ENCODE peak calls at places on chromosomes 4 and X, in six cellular contexts. D is fibroblast of the aortic adventitia, Q is mesothelial cell of epicardium, B is HFF-Myc, E is lower lobe of right lung, L is astrocyte of the cerebellum. T is an unnamed sample.
A peak's percentile ranks its signal among the peaks of the same experiment; 100 is the strongest.

GRCh38 chr4:41509411-41510008 is 28.4 kb upstream of the LIMCH1 start:
- DNase-seq in D (no peak), Q (no peak), B (no peak), E (no peak), L (no peak), T (no peak)

GRCh38 chr4:171880136-171880535 is 66.9 kb downstream of the GALNTL6 start:
- DNase-seq in D (no peak), Q (no peak), B (peak; percentile 6), E (no peak), L (peak; percentile 76), T (no peak)

GRCh38 chr4:11605597-11605996 is 176.9 kb upstream of the HS3ST1 start:
- DNase-seq in D (peak; percentile 51), Q (no peak), B (no peak), E (no peak), L (no peak), T (no peak)

GRCh38 chr4:114734581-114734980 is 136.0 kb downstream of the UGT8 start:
- DNase-seq in D (no peak), Q (no peak), B (no peak), E (no peak), L (no peak), T (no peak)

GRCh38 chr4:147723316-147723715 is 8.6 kb upstream of the ARHGAP10 start:
- DNase-seq in D (peak; percentile 89), Q (no peak), B (no peak), E (peak; percentile 52), L (no peak), T (no peak)

GRCh38 chr4:84063618-84064017 is 435.5 kb downstream of the NKX6-1 start:
- DNase-seq in D (no peak), Q (no peak), B (no peak), E (no peak), L (no peak), T (no peak)

GRCh38 chr4:110867981-110868380 is 245.1 kb upstream of the PITX2 start:
- DNase-seq in D (peak; percentile 20), Q (no peak), B (no peak), E (no peak), L (no peak), T (no peak)

GRCh38 chrX:72495041-72495440 is 77.6 kb downstream of the HDAC8 start:
- DNase-seq in D (peak; percentile 51), Q (no peak), B (no peak), E (no peak), L (no peak), T (no peak)

GRCh38 chr4:96315815-96316214 is 475.9 kb downstream of the PDHA2 start:
- DNase-seq in D (no peak), Q (no peak), B (no peak), E (no peak), L (no peak), T (no peak)

GRCh38 chr4:86247906-86248305 is 111.9 kb downstream of the MAPK10 start:
- DNase-seq in D (no peak), Q (no peak), B (no peak), E (no peak), L (no peak), T (no peak)

GRCh38 chrX:111095974-111096870 is at the start of gene PAK3:
- DNase-seq in D (peak; percentile 64), Q (peak; percentile 62), B (peak; percentile 3), E (peak; percentile 37), L (peak; percentile 62), T (no peak)

DNA sequence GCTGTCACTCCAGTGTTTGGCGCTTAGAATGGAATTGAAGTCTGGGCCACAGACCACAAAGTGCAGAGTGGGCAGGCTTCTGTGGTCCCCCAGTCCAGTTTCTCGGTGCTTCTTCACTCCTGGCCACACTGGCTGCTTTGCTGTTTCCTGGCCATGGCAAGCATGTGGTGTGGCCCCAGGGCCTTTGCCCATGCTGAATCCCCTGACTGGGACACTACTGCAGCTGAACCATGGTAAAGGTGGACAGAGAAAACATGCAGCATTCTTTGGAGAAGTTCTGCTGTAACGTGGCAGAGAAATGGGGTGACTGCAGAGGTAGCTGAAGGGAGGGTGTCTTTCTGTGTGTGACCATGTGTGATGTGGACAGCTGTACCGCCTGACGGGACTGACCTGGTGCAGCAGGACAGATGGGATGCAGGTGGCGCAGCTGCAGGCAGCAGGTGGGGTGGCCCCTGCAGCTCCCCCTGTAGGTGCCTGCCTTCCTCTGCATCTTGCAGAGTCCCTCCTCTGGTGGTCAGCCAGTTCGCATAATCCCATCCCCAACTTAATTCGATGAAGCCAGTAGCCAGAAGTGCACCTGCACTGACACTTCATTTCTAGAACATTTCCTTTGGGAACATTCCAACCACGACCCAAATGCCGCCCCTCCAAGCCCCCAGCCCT is 13.2 kb upstream of the S100P start:
- DNase-seq in D (no peak), Q (no peak), B (no peak), E (no peak), L (no peak), T (no peak)
- TF ChIP-seq CTCF in D (no peak), Q (no peak), B (peak; percentile 40), E (no peak), L (no peak), T (peak; percentile 13)

DNA sequence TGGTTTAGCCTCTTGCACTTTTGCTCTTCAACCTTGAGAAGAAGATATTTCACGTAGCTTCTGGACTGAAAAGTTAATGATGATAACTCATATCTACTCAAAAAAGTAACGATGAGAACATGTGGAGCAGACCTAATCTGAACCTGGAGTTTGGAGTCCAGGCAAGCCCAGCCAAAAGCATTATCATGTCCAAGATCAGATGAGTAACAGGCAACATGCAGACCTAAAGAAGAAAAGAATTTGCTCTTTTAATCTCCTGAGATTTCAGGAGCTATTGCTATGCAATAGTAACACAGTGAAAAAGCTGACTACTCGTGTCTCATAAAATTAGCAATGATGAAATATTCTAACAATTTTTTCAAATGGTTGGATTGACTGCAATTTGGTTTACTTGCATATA is 21.8 kb upstream of the PPA2 start:
- DNase-seq in D (peak; percentile 1), Q (no peak), B (no peak), E (no peak), L (no peak), T (no peak)
- TF ChIP-seq CTCF in D (no peak), Q (no peak), B (no peak), E (no peak), L (no peak), T (no peak)

DNA sequence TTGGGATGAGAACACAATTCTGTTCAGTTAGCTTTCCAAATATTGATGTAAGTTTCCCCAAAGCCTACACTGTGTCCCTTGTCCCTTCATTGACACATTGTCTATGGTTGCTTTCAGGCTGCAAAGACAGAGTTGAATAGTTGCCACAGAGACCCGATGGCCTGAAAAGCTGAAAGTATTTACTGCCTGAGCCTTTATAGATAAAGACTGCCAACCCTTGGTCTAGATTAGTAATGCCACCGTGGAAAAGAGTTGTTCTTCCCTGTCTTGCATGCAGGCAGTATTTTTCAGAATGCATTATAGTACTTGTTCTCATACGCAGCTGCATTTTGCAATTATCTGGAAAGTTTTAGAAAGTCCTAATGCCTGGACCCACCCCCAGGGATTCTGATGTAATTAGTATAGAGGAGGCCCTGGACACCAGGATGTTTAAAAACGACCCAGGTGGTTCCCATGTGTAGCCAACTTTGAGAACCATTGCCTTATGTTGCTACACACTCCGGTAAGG is 180.8 kb downstream of the FRMPD4 start:
- DNase-seq in D (peak; percentile 2), Q (no peak), B (no peak), E (no peak), L (no peak), T (no peak)
- TF ChIP-seq CTCF in D (no peak), Q (no peak), B (no peak), E (no peak), L (no peak), T (peak; percentile 32)

GRCh38 chr4:163110442-163110841 is 56.2 kb downstream of the NAF1 start:
- DNase-seq in D (no peak), Q (no peak), B (no peak), E (no peak), L (no peak), T (no peak)

GRCh38 chr4:163109967-163110366 is 56.7 kb downstream of the NAF1 start:
- DNase-seq in D (no peak), Q (no peak), B (no peak), E (no peak), L (no peak), T (no peak)

GRCh38 chr4:163111588-163111987 is 55.1 kb downstream of the NAF1 start:
- DNase-seq in D (peak; percentile 28), Q (no peak), B (no peak), E (no peak), L (no peak), T (no peak)

GRCh38 chr4:163108614-163109013 is 58.1 kb downstream of the NAF1 start:
- DNase-seq in D (no peak), Q (no peak), B (no peak), E (no peak), L (no peak), T (no peak)

GRCh38 chr4:163107754-163108153 is 58.9 kb downstream of the NAF1 start:
- DNase-seq in D (peak; percentile 27), Q (no peak), B (no peak), E (no peak), L (peak; percentile 16), T (no peak)
- TF ChIP-seq CTCF in D (no peak), Q (no peak), B (peak; percentile 17), E (peak; percentile 17), L (no peak), T (peak; percentile 61)

GRCh38 chr4:163196904-163197505 is 30.3 kb upstream of the NAF1 start:
- DNase-seq in D (no peak), Q (no peak), B (no peak), E (no peak), L (no peak), T (no peak)

GRCh38 chr4:163194593-163194992 is 27.9 kb upstream of the NAF1 start:
- DNase-seq in D (no peak), Q (no peak), B (no peak), E (no peak), L (no peak), T (no peak)

GRCh38 chr4:163193717-163194116 is 27.0 kb upstream of the NAF1 start:
- DNase-seq in D (no peak), Q (no peak), B (no peak), E (no peak), L (no peak), T (no peak)

GRCh38 chr4:163195247-163195765 is 28.6 kb upstream of the NAF1 start:
- DNase-seq in D (no peak), Q (no peak), B (no peak), E (no peak), L (no peak), T (no peak)

DNA sequence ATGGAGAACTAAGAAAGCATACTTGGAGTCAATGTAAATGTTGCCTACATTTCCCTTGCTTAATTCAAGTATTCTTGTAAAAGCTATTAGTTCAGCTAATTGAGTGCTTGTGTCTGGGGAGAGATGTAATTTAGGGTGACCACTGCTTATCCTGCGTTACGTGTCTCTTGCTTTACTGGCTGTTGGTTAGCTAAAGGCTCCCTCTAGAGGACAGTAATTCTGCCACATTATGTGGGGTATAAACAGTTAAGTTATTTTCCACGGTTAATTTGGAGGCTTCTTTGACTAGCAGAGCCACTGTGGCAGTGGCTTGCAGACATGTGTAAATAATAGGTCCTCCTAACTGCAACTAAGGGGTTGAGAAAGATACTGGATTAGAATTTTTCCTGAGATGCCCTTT is 25.3 kb upstream of the NAF1 start:
- DNase-seq in D (no peak), Q (no peak), B (no peak), E (no peak), L (no peak), T (no peak)
- TF ChIP-seq CTCF in D (no peak), Q (no peak), B (peak; percentile 13), E (no peak), L (no peak), T (peak; percentile 58)

DNA sequence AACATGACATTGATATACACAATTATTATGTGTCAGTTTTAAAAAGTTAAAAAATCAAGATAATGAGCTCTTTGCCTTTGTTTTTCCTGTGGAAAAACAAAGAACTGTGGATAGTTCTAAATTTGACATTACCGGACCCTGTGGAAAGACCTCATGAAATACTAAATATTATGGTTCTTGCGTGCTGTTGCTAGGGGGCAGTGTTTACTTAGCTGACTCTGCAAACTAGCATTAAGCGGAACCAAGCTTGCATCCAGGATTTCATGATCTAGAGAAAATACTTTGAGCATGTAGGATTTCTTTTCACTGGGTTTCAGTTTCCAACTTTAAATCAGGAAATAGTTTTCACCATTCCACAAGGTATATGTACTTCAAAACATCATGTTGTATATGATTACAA is 33.6 kb downstream of the CLCN4 start:
- DNase-seq in D (peak; percentile 88), Q (no peak), B (peak; percentile 35), E (no peak), L (peak; percentile 64), T (no peak)
- TF ChIP-seq CTCF in D (peak; percentile 47), Q (no peak), B (peak; percentile 48), E (peak; percentile 38), L (peak; percentile 56), T (peak; percentile 77)

T was measured in chondrocyte.